ENCODE peak calls at places on chromosomes 1 and 21, in six cellular contexts. One of them, this sample, is unnamed. For H3K36me3, the result is how much of the 10 kb centered on the place peaks cover.

GRCh38 chr1:171817511-171818265 is 23.6 kb upstream of the DNM3 start:
- DNase-seq in gastrocnemius medialis: peak
- DNase-seq in brain microvascular endothelial cell: peak
- DNase-seq in CD4-positive, alpha-beta memory T cell: no peak
- DNase-seq in thoracic aorta: no peak
- DNase-seq in transverse colon: peak
- DNase-seq in this sample: no peak

GRCh38 chr1:203440780-203441179 is 34.8 kb upstream of the PRELP start:
- DNase-seq in gastrocnemius medialis: peak
- DNase-seq in brain microvascular endothelial cell: peak
- DNase-seq in CD4-positive, alpha-beta memory T cell: no peak
- DNase-seq in thoracic aorta: no peak
- DNase-seq in transverse colon: peak
- DNase-seq in this sample: peak

GRCh38 chr21:33069994-33070811 is at the start of gene OLIG1:
- DNase-seq in gastrocnemius medialis: no peak
- DNase-seq in brain microvascular endothelial cell: no peak
- DNase-seq in CD4-positive, alpha-beta memory T cell: no peak
- DNase-seq in thoracic aorta: no peak
- DNase-seq in transverse colon: no peak
- DNase-seq in this sample: no peak

GRCh38 chr21:37202221-37202805 is 64.8 kb downstream of the VPS26C start:
- DNase-seq in gastrocnemius medialis: no peak
- DNase-seq in brain microvascular endothelial cell: no peak
- DNase-seq in CD4-positive, alpha-beta memory T cell: no peak
- DNase-seq in thoracic aorta: no peak
- DNase-seq in transverse colon: no peak
- DNase-seq in this sample: no peak

GRCh38 chr1:235933017-235933416 is 66.3 kb upstream of the LYST start:
- DNase-seq in gastrocnemius medialis: no peak
- DNase-seq in brain microvascular endothelial cell: no peak
- DNase-seq in CD4-positive, alpha-beta memory T cell: no peak
- DNase-seq in thoracic aorta: no peak
- DNase-seq in transverse colon: no peak
- DNase-seq in this sample: no peak

GRCh38 chr1:175481126-175482071 is 262.0 kb downstream of the TNR start:
- DNase-seq in gastrocnemius medialis: no peak
- DNase-seq in brain microvascular endothelial cell: peak
- DNase-seq in CD4-positive, alpha-beta memory T cell: no peak
- DNase-seq in thoracic aorta: no peak
- DNase-seq in transverse colon: no peak
- DNase-seq in this sample: peak

GRCh38 chr1:189275786-189276185 is 1201.9 kb downstream of the BRINP3 start:
- DNase-seq in gastrocnemius medialis: no peak
- DNase-seq in brain microvascular endothelial cell: no peak
- DNase-seq in CD4-positive, alpha-beta memory T cell: no peak
- DNase-seq in thoracic aorta: no peak
- DNase-seq in transverse colon: no peak
- DNase-seq in this sample: no peak

GRCh38 chr1:188314557-188315137 is 1485.9 kb downstream of the PLA2G4A start:
- DNase-seq in gastrocnemius medialis: no peak
- DNase-seq in brain microvascular endothelial cell: no peak
- DNase-seq in CD4-positive, alpha-beta memory T cell: no peak
- DNase-seq in thoracic aorta: no peak
- DNase-seq in transverse colon: no peak
- DNase-seq in this sample: no peak

GRCh38 chr1:9618912-9619679 is 30.4 kb downstream of the TMEM201 start:
- DNase-seq in gastrocnemius medialis: no peak
- DNase-seq in brain microvascular endothelial cell: no peak
- DNase-seq in CD4-positive, alpha-beta memory T cell: no peak
- DNase-seq in thoracic aorta: no peak
- DNase-seq in transverse colon: no peak
- DNase-seq in this sample: no peak

GRCh38 chr1:51850420-51851297 is 27.9 kb downstream of the NRDC start:
- DNase-seq in gastrocnemius medialis: no peak
- DNase-seq in brain microvascular endothelial cell: no peak
- DNase-seq in CD4-positive, alpha-beta memory T cell: no peak
- DNase-seq in thoracic aorta: no peak
- DNase-seq in transverse colon: no peak
- DNase-seq in this sample: no peak

GRCh38 chr1:6317101-6317760 is 56.3 kb upstream of the GPR153 start:
- DNase-seq in gastrocnemius medialis: no peak
- DNase-seq in brain microvascular endothelial cell: peak
- DNase-seq in CD4-positive, alpha-beta memory T cell: no peak
- DNase-seq in thoracic aorta: no peak
- DNase-seq in transverse colon: no peak
- DNase-seq in this sample: no peak

GRCh38 chr1:64220241-64220640 is 16.8 kb downstream of the UBE2U start:
- DNase-seq in gastrocnemius medialis: no peak
- DNase-seq in brain microvascular endothelial cell: no peak
- DNase-seq in CD4-positive, alpha-beta memory T cell: no peak
- DNase-seq in thoracic aorta: no peak
- DNase-seq in transverse colon: no peak
- DNase-seq in this sample: no peak

GRCh38 chr1:84960371-84960770 is 36.5 kb downstream of the MCOLN2 start:
- DNase-seq in gastrocnemius medialis: no peak
- DNase-seq in brain microvascular endothelial cell: peak
- DNase-seq in CD4-positive, alpha-beta memory T cell: no peak
- DNase-seq in thoracic aorta: no peak
- DNase-seq in transverse colon: no peak
- DNase-seq in this sample: no peak

GRCh38 chr1:45892068-45892785 is 88.8 kb downstream of the MAST2 start:
- DNase-seq in gastrocnemius medialis: peak
- DNase-seq in brain microvascular endothelial cell: peak
- DNase-seq in CD4-positive, alpha-beta memory T cell: no peak
- DNase-seq in thoracic aorta: no peak
- DNase-seq in transverse colon: no peak
- DNase-seq in this sample: peak

GRCh38 chr21:45973475-45974072 is 8.0 kb upstream of the COL6A1 start:
- DNase-seq in gastrocnemius medialis: no peak
- DNase-seq in brain microvascular endothelial cell: peak
- DNase-seq in CD4-positive, alpha-beta memory T cell: peak
- DNase-seq in thoracic aorta: no peak
- DNase-seq in transverse colon: peak
- DNase-seq in this sample: peak

GRCh38 chr1:65432918-65433317 is 12.4 kb downstream of the LEPR start:
- DNase-seq in gastrocnemius medialis: no peak
- DNase-seq in brain microvascular endothelial cell: no peak
- DNase-seq in CD4-positive, alpha-beta memory T cell: no peak
- DNase-seq in thoracic aorta: no peak
- DNase-seq in transverse colon: no peak
- DNase-seq in this sample: no peak
- H3K36me3 ChIP-seq in gastrocnemius medialis: under half
- H3K36me3 ChIP-seq in brain microvascular endothelial cell: under half
- H3K36me3 ChIP-seq in CD4-positive, alpha-beta memory T cell: under half
- H3K36me3 ChIP-seq in thoracic aorta: under half
- H3K36me3 ChIP-seq in transverse colon: under half
- H3K36me3 ChIP-seq in this sample: under half

DNA sequence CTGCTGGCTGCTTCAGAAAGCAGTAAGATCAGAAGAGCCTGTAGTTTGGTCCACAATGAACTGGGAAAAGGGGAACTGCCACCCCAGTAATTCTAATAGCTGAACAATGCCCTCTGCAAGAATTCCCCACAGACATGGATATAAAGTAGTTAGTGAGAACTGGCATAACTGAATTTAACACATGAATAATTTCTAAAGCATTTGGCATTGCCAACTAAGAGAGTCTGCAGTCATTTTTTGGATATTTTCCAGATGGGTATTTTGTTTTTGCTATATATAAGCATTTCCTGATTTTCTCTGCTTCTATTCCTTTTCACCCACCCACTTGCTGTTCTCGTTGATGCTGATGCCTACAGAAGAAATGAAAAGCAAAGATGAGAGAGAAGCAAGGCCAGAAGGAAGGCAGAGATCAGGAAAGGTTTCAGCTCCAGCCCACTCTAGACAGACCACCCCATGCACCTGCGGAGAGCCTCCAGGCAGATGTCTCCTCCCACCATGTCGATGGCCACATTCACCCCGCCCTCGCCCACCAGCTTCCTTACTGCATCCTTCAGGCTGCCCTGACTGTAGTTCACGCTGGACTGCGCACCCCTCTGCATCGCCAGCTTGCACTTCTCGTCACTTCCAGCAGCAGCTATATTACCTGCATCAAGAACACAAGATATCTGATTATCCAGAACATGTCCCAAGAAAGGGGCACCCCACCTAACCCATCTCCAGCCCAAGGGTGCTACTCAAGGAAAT is 55.9 kb upstream of the SEC16B start:
- DNase-seq in gastrocnemius medialis: no peak
- DNase-seq in brain microvascular endothelial cell: no peak
- DNase-seq in CD4-positive, alpha-beta memory T cell: no peak
- DNase-seq in thoracic aorta: no peak
- DNase-seq in transverse colon: no peak
- DNase-seq in this sample: no peak
- H3K36me3 ChIP-seq in gastrocnemius medialis: under half
- H3K36me3 ChIP-seq in brain microvascular endothelial cell: under half
- H3K36me3 ChIP-seq in CD4-positive, alpha-beta memory T cell: under half
- H3K36me3 ChIP-seq in thoracic aorta: under half
- H3K36me3 ChIP-seq in transverse colon: under half
- H3K36me3 ChIP-seq in this sample: under half

GRCh38 chr1:244844155-244845121 is 9.0 kb downstream of the COX20 start:
- DNase-seq in gastrocnemius medialis: no peak
- DNase-seq in brain microvascular endothelial cell: no peak
- DNase-seq in CD4-positive, alpha-beta memory T cell: no peak
- DNase-seq in thoracic aorta: no peak
- DNase-seq in transverse colon: no peak
- DNase-seq in this sample: no peak
- H3K36me3 ChIP-seq in gastrocnemius medialis: under half
- H3K36me3 ChIP-seq in brain microvascular endothelial cell: half or more
- H3K36me3 ChIP-seq in CD4-positive, alpha-beta memory T cell: half or more
- H3K36me3 ChIP-seq in thoracic aorta: under half
- H3K36me3 ChIP-seq in transverse colon: under half
- H3K36me3 ChIP-seq in this sample: half or more

DNA sequence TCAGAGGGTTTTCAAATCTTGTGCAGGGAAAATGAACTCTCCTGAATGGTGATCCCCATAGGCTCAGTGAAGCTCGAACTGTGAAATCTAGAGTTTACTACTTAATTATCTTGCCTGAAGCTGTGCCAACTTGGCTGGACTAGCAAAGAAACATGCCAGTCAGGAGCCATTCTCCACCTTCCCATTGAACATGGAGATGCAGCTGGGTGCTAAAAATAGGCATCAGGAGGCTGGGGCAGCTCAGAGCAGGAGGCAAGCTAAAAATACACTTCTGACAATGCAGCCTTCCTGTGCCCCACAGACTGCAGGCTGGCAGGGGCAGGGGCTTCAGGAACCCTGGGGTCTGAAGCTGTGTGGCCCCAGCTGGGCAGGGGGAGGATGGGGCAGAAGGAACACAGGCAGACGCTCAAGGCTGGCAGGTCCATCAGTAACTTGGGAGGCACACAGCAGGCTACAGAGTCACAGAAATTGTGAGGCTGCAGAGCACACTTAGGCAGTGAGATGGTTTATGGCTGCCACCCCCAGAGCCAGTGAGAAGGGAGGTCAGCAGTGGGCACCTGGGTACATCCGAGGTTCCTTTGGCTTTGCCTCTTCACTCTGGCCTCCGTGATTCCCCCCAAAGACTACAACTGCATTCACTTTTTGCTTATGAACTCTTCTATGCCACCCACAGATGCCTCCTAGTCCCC is 155.4 kb upstream of the KCND3 start:
- DNase-seq in gastrocnemius medialis: peak
- DNase-seq in brain microvascular endothelial cell: no peak
- DNase-seq in CD4-positive, alpha-beta memory T cell: no peak
- DNase-seq in thoracic aorta: no peak
- DNase-seq in transverse colon: no peak
- DNase-seq in this sample: no peak
- H3K36me3 ChIP-seq in gastrocnemius medialis: under half
- H3K36me3 ChIP-seq in brain microvascular endothelial cell: under half
- H3K36me3 ChIP-seq in CD4-positive, alpha-beta memory T cell: under half
- H3K36me3 ChIP-seq in thoracic aorta: under half
- H3K36me3 ChIP-seq in transverse colon: under half
- H3K36me3 ChIP-seq in this sample: under half

DNA sequence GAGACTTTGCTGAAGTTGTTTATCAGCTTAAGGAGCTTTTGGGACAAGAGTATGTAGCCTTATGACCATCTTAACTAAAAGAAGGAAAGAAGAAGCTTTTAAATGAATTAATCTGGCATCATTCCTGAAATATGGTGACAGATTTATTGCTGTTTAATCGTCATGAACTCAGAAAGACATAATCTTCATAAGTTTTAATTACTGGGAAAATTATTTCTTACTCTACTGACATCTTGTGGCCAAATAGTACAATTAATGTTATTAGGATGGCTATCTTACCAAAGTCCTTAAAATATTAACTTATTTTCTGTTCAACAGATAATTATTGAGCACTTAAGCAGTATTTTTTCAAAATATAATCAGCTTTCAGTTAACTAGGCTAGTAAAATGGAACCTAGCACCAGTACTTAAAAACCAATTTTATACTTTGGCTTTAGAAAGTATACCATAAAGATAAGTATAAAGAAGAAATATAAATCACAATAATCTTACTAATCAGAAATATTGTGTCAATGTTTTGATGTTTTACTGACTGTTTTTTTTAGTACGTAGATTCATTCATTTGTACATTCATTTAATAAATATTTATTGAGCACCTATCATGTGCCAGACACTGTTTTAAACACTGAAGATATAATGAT is 34.7 kb upstream of the GPR25 start:
- DNase-seq in gastrocnemius medialis: no peak
- DNase-seq in brain microvascular endothelial cell: no peak
- DNase-seq in CD4-positive, alpha-beta memory T cell: no peak
- DNase-seq in thoracic aorta: no peak
- DNase-seq in transverse colon: no peak
- DNase-seq in this sample: no peak
- H3K36me3 ChIP-seq in gastrocnemius medialis: under half
- H3K36me3 ChIP-seq in brain microvascular endothelial cell: under half
- H3K36me3 ChIP-seq in CD4-positive, alpha-beta memory T cell: under half
- H3K36me3 ChIP-seq in thoracic aorta: under half
- H3K36me3 ChIP-seq in transverse colon: under half
- H3K36me3 ChIP-seq in this sample: under half

DNA sequence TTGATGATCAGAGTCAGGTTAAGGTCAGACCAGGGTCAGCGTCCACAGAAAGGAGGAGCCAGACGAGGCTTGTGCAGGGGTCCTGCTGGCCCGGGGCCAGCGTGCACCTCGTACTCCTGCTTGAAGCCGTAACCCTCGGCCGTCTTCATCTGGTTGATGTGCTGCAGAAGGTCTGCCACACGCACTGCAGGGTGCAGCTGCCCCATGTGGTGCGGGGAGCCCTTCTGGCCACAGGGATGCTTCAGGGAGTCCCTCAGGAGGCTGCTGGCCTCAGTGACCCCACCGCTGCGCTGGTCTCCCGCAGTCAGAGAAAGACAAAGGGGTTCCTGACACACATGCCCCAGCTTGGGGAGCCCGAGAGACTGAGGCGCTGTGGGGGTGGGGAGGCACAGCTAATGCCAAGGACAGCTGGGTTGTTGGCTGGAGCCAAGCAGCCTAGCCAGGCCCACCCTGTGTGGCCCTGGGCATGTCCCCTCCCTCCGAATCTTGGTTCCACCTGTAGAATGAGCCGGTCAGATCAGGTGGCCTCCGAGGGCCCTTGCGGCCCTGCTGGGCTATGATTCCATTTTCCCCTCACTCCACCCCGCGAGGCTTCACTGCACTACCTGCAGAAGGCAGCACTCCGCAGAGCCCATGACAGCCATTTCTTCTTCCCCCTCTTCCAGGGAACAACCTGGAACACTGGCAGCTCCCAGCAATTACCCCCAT is 251.9 kb downstream of the PTPRU start:
- DNase-seq in gastrocnemius medialis: no peak
- DNase-seq in brain microvascular endothelial cell: no peak
- DNase-seq in CD4-positive, alpha-beta memory T cell: no peak
- DNase-seq in thoracic aorta: no peak
- DNase-seq in transverse colon: no peak
- DNase-seq in this sample: no peak
- H3K36me3 ChIP-seq in gastrocnemius medialis: under half
- H3K36me3 ChIP-seq in brain microvascular endothelial cell: under half
- H3K36me3 ChIP-seq in CD4-positive, alpha-beta memory T cell: under half
- H3K36me3 ChIP-seq in thoracic aorta: under half
- H3K36me3 ChIP-seq in transverse colon: under half
- H3K36me3 ChIP-seq in this sample: under half

GRCh38 chr1:21305900-21306189 is 15.6 kb upstream of the ECE1 start:
- DNase-seq in gastrocnemius medialis: no peak
- DNase-seq in brain microvascular endothelial cell: no peak
- DNase-seq in CD4-positive, alpha-beta memory T cell: no peak
- DNase-seq in thoracic aorta: no peak
- DNase-seq in transverse colon: no peak
- DNase-seq in this sample: no peak
- H3K36me3 ChIP-seq in gastrocnemius medialis: under half
- H3K36me3 ChIP-seq in brain microvascular endothelial cell: under half
- H3K36me3 ChIP-seq in CD4-positive, alpha-beta memory T cell: under half
- H3K36me3 ChIP-seq in thoracic aorta: under half
- H3K36me3 ChIP-seq in transverse colon: under half
- H3K36me3 ChIP-seq in this sample: under half